ENCODE peak calls at places on chromosomes 1 and 21, in nine cellular contexts. V is adrenal gland, Y is right cardiac atrium, L is sigmoid colon, C is thyroid gland, Q is aorta, D is fibroblast of mammary gland, R is body of pancreas, O is ovary. A is an unnamed sample.

GRCh38 chr1:183622884-183623785 is 12.4 kb downstream of the ARPC5 start:
- DNase-seq in V (peak; percentile 65), Y (no peak), L (no peak), C (peak; percentile 57), Q (no peak), D (peak; percentile 70), R (peak; percentile 50), O (peak; percentile 37), A (no peak)

GRCh38 chr1:243525085-243525487 is 269.2 kb downstream of the SDCCAG8 start:
- DNase-seq in V (no peak), Y (no peak), L (no peak), C (peak; percentile 49), Q (no peak), D (peak; percentile 90), R (no peak), O (no peak), A (no peak)

GRCh38 chr1:200486634-200487033 is 76.8 kb upstream of the ZNF281 start:
- DNase-seq in V (no peak), Y (no peak), L (no peak), C (no peak), Q (no peak), D (no peak), R (no peak), O (no peak), A (no peak)

GRCh38 chr1:220684890-220685289 is 5.3 kb upstream of the C1orf115 start:
- DNase-seq in V (no peak), Y (no peak), L (no peak), C (no peak), Q (no peak), D (no peak), R (no peak), O (no peak), A (no peak)

GRCh38 chr1:54248966-54249365 is 49.0 kb downstream of the MRPL37 start:
- DNase-seq in V (no peak), Y (no peak), L (no peak), C (no peak), Q (no peak), D (peak; percentile 49), R (no peak), O (no peak), A (no peak)

GRCh38 chr1:27341525-27342252 is at the start of gene SYTL1:
- DNase-seq in V (peak; percentile 51), Y (peak; percentile 34), L (no peak), C (peak; percentile 73), Q (no peak), D (peak; percentile 62), R (peak; percentile 88), O (no peak), A (peak; percentile 86)

GRCh38 chr1:54285815-54286214 is 85.8 kb downstream of the MRPL37 start:
- DNase-seq in V (no peak), Y (no peak), L (no peak), C (no peak), Q (no peak), D (no peak), R (no peak), O (no peak), A (no peak)

GRCh38 chr1:178031856-178032320 is 62.0 kb upstream of the RASAL2 start:
- DNase-seq in V (peak; percentile 94), Y (peak; percentile 92), L (peak; percentile 95), C (peak; percentile 95), Q (peak; percentile 92), D (peak; percentile 93), R (peak; percentile 96), O (peak; percentile 86), A (peak; percentile 81)

GRCh38 chr1:65389296-65389695 is 31.2 kb upstream of the LEPR start:
- DNase-seq in V (no peak), Y (no peak), L (no peak), C (no peak), Q (no peak), D (peak; percentile 18), R (no peak), O (no peak), A (no peak)

GRCh38 chr1:18232052-18232451 is 124.5 kb downstream of the IGSF21 start:
- DNase-seq in V (no peak), Y (no peak), L (no peak), C (no peak), Q (no peak), D (peak; percentile 1), R (no peak), O (no peak), A (no peak)

GRCh38 chr1:180243517-180244221 is 13.6 kb downstream of the LHX4 start:
- DNase-seq in V (no peak), Y (no peak), L (peak; percentile 36), C (no peak), Q (no peak), D (no peak), R (no peak), O (no peak), A (no peak)

GRCh38 chr1:21575351-21575942 is 66.2 kb downstream of the ALPL start:
- DNase-seq in V (peak; percentile 24), Y (no peak), L (no peak), C (no peak), Q (no peak), D (no peak), R (no peak), O (no peak), A (no peak)

GRCh38 chr1:206727981-206728380 is 42.6 kb upstream of the IL19 start:
- DNase-seq in V (no peak), Y (no peak), L (no peak), C (no peak), Q (no peak), D (no peak), R (no peak), O (no peak), A (no peak)

GRCh38 chr1:67748630-67749029 is 63.6 kb downstream of the GADD45A start:
- DNase-seq in V (no peak), Y (no peak), L (no peak), C (no peak), Q (no peak), D (peak; percentile 83), R (peak; percentile 30), O (no peak), A (no peak)

DNA sequence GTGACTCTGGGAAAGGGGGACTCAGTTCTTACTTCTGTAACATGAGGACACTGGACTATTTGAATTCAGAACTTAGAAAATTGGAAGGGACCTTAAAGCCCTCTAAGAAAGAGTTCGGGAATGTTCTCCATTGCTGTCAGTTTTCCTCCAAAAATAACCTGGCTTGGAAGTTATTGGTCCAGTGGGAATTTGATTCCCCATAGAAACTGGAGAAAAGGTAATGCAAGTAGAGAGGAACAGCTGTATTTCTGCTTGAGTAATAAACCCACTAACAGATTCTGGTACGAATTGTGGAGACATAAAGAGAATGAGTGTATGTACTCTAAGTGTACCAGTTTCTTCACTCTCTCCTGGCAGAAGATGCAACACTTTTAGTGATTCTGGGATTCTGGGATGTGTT is 1.8 kb downstream of the ZBED6 start:
- DNase-seq in V (no peak), Y (no peak), L (no peak), C (no peak), Q (no peak), D (peak; percentile 67), R (no peak), O (no peak), A (no peak)
- H3K4me3 ChIP-seq in V (no peak overlapping the region), Y (peak overlapping the region; percentile 97), L (no peak overlapping the region), C (no peak overlapping the region), Q (no peak overlapping the region), D (peak overlapping the region; percentile 78), R (no peak overlapping the region), O (peak overlapping the region; percentile 88), A (peak overlapping the region; percentile 87)

GRCh38 chr21:32141009-32141357 is 137.9 kb downstream of the MIS18A start:
- DNase-seq in V (no peak), Y (no peak), L (no peak), C (no peak), Q (no peak), D (peak; percentile 45), R (no peak), O (no peak), A (no peak)
- H3K4me3 ChIP-seq in V (no peak overlapping the region), Y (no peak overlapping the region), L (no peak overlapping the region), C (no peak overlapping the region), Q (no peak overlapping the region), D (no peak overlapping the region), R (no peak overlapping the region), O (no peak overlapping the region), A (no peak overlapping the region)

GRCh38 chr1:174413632-174414031 is 34.1 kb upstream of the GPR52 start:
- DNase-seq in V (peak; percentile 20), Y (no peak), L (no peak), C (no peak), Q (no peak), D (peak; percentile 37), R (no peak), O (no peak), A (no peak)

GRCh38 chr1:174417921-174418320 is 29.8 kb upstream of the GPR52 start:
- DNase-seq in V (no peak), Y (no peak), L (no peak), C (no peak), Q (no peak), D (no peak), R (no peak), O (no peak), A (no peak)

GRCh38 chr1:174414205-174414604 is 33.6 kb upstream of the GPR52 start:
- DNase-seq in V (no peak), Y (no peak), L (no peak), C (no peak), Q (no peak), D (no peak), R (no peak), O (no peak), A (no peak)
- H3K4me3 ChIP-seq in V (no peak overlapping the region), Y (peak overlapping the region; percentile 35), L (no peak overlapping the region), C (no peak overlapping the region), Q (no peak overlapping the region), D (no peak overlapping the region), R (no peak overlapping the region), O (no peak overlapping the region), A (no peak overlapping the region)

DNA sequence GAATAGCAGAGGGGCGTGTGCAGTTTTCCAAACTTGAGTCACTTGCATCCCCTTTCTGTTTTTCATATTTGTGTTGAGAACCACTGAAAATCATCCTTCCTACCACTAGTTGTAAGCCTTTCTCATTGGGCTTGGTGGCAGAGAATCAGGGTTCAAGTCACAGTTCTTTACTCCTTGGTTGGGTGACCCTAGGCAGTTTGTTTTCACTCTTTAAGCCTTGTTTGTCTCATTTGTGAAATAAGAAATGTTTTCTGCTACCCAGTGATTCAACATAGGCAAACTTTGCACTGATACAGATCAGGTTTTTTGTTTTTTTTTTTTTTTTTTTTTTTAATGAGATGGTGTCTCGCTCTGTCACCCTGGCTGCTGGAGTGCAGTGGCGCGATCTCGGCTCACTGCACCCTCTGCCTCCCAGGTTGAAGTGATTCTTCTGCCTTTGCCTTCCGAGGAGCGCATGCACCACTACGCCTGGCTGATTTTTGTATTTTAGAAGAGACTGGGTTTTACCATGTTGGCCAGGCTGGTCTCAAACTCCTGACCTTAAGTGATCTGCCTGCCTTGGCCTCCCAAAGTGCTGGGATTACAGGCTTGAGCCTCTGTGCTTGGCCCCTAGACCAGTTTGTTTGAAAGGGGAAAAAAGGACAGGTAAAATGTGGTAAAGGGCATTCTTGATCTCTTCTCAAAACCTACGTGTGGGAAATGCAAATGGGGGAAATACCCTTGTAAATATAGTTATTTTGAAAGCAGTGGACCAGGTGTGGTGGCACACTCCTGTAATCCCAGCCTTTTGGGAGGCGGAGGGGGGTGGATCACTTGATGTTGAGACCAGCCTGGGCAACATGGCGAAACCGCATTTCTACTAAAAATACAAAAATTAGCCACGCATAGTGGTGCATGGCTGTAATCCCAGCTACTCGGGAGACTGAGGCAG is 3.2 kb downstream of the CLIC4 start:
- DNase-seq in V (no peak), Y (no peak), L (no peak), C (peak; percentile 45), Q (no peak), D (no peak), R (no peak), O (no peak), A (no peak)
- H3K4me3 ChIP-seq in V (no peak overlapping the region), Y (peak overlapping the region; percentile 49), L (peak overlapping the region; percentile 97), C (no peak overlapping the region), Q (peak overlapping the region; percentile 63), D (peak overlapping the region; percentile 75), R (no peak overlapping the region), O (peak overlapping the region; percentile 6), A (peak overlapping the region; percentile 82)